ENCODE peak calls at places on chromosomes 5 and 9, in ten cellular contexts. R, E, B, P, W, Z, L, M, H and Q are unnamed samples.

GRCh38 chr5:36492998-36493655 is 113.3 kb upstream of the SLC1A3 start:
- DNase-seq in R (peak; percentile 38), E (no peak), B (no peak), P (no peak), W (no peak), Z (no peak), L (peak; percentile 39), M (no peak), H (no peak), Q (no peak)

GRCh38 chr9:311837-312236 is 97.2 kb downstream of the DOCK8 start:
- DNase-seq in R (no peak), E (no peak), B (no peak), P (no peak), W (no peak), Z (no peak), L (no peak), M (no peak), H (no peak), Q (no peak)

GRCh38 chr9:16039103-16039987 is 486.5 kb downstream of the CCDC171 start:
- DNase-seq in R (no peak), E (no peak), B (no peak), P (peak; percentile 77), W (no peak), Z (no peak), L (peak; percentile 55), M (peak; percentile 86), H (peak; percentile 36), Q (no peak)

GRCh38 chr9:26975728-26976707 is 19.8 kb downstream of the IFT74 start:
- DNase-seq in R (no peak), E (no peak), B (no peak), P (no peak), W (no peak), Z (peak; percentile 3), L (peak; percentile 34), M (peak; percentile 84), H (peak; percentile 30), Q (peak; percentile 19)

GRCh38 chr9:82436480-82436879 is 447.9 kb downstream of the SPATA31D1 start:
- DNase-seq in R (no peak), E (no peak), B (no peak), P (no peak), W (no peak), Z (no peak), L (peak; percentile 17), M (no peak), H (no peak), Q (no peak)

GRCh38 chr9:97384406-97385262 is 27.3 kb upstream of the TDRD7 start:
- DNase-seq in R (no peak), E (no peak), B (no peak), P (no peak), W (no peak), Z (no peak), L (no peak), M (no peak), H (no peak), Q (no peak)

GRCh38 chr5:78731884-78732283 is 83.3 kb upstream of the LHFPL2 start:
- DNase-seq in R (no peak), E (peak; percentile 61), B (no peak), P (no peak), W (no peak), Z (no peak), L (no peak), M (peak; percentile 28), H (no peak), Q (no peak)

GRCh38 chr5:153831976-153832375 is 206.7 kb downstream of the FAM114A2 start:
- DNase-seq in R (no peak), E (no peak), B (no peak), P (no peak), W (peak; percentile 20), Z (no peak), L (peak; percentile 21), M (peak; percentile 86), H (no peak), Q (peak; percentile 65)

GRCh38 chr9:115204827-115205506 is 87.0 kb upstream of the TNC start:
- DNase-seq in R (no peak), E (no peak), B (no peak), P (no peak), W (no peak), Z (no peak), L (peak; percentile 74), M (no peak), H (no peak), Q (no peak)

GRCh38 chr5:180683523-180683922 is 34.1 kb upstream of the FLT4 start:
- DNase-seq in R (no peak), E (no peak), B (no peak), P (no peak), W (no peak), Z (no peak), L (no peak), M (no peak), H (no peak), Q (no peak)

GRCh38 chr5:180684623-180685161 is 35.3 kb upstream of the FLT4 start:
- DNase-seq in R (no peak), E (no peak), B (no peak), P (no peak), W (no peak), Z (peak; percentile 30), L (no peak), M (no peak), H (no peak), Q (no peak)

GRCh38 chr5:180688326-180689070 is 39.1 kb upstream of the FLT4 start:
- DNase-seq in R (no peak), E (no peak), B (no peak), P (no peak), W (no peak), Z (no peak), L (no peak), M (no peak), H (no peak), Q (no peak)

GRCh38 chr5:180682560-180682959 is 33.2 kb upstream of the FLT4 start:
- DNase-seq in R (no peak), E (peak; percentile 39), B (no peak), P (no peak), W (no peak), Z (no peak), L (no peak), M (no peak), H (no peak), Q (no peak)
- H3K4me3 ChIP-seq in R (no peak overlapping the region), E (no peak overlapping the region), B (no peak overlapping the region), P (no peak overlapping the region), W (no peak overlapping the region), Z (no peak overlapping the region), L (no peak overlapping the region), M (no peak overlapping the region), H (no peak overlapping the region), Q (no peak overlapping the region)

DNA sequence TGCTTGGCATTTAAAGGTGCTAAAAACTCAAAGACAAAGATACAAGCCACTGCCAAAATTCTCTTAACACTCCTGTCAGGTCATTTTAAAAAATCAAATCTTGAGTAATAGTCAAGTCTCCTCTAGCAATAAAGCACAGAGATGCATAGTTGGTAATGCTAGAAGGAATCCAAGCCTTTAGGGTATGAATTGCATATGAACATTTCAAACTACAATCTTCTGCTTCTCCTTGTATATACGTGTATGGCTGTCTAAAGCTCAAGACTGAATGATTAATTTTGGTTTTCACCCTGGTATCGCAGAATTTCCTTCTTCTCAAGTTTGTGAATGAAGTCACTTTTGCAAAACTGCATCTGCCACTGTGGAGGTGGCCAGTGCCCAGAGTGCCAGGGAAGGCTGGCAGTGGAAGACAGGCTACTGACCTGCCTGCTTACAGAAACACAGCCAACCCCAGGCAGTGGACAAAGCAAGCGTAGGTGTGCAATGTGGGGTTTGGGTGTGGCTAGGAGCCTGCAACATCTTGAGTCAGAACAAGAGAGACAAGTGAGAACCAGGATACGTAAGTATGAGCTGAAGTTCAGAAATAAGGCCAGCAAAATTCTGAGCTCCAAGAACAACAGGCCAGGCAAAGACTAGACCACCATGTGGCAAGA is 22.8 kb downstream of the MYO10 start:
- DNase-seq in R (no peak), E (no peak), B (no peak), P (no peak), W (no peak), Z (no peak), L (no peak), M (no peak), H (no peak), Q (no peak)
- H3K4me3 ChIP-seq in R (no peak overlapping the region), E (no peak overlapping the region), B (no peak overlapping the region), P (no peak overlapping the region), W (peak overlapping the region; percentile 36), Z (no peak overlapping the region), L (no peak overlapping the region), M (no peak overlapping the region), H (no peak overlapping the region), Q (no peak overlapping the region)

DNA sequence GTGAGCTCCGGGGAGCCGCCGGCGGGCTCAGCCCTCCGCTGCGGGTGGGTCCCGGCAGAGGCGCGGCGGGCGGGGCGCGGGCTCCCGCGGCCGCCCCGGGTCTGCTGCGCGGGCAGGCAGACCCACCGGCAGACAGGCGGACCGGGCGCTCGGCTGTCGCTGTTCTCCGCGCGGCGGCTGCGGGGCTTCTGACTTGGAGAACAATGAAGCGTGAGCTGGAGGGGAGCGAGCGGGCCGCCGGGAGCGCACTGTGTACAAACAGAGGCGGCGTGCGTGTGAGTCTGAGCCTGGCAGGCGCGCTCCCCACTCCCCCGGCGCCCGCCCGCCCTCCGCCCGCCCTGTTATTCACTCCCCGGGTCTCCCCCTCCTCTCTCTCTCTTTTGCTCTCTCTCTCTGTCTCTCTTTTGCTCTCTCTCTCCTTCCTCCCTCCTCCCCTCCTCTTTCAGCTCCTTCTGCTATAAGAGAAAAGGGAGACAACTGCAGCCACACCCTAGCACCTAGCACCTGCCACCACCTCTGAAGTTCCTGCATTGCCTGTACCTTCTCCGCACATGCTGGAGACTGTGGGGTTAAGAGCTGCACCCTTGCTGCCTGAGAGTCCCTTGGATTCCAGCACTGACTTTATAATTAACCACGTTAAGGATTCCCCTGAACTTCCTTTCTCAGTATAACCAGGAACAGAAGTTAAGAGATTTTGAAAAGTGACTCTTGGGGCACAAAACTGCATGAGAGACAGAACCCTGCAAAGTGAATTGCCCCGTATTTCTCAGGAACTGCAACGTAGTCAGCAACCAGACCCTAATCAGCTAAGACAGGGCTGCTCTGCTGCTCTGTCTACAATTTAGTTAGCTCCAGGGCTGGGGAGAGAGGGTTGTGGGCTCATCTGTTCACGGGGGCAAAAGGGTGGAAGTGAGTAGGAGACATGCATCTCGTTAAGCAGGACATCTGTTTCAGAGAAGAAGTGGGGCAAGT is at the start of gene EDIL3:
- DNase-seq in R (peak; percentile 67), E (peak; percentile 82), B (peak; percentile 18), P (peak; percentile 37), W (no peak), Z (no peak), L (peak; percentile 44), M (peak; percentile 64), H (peak; percentile 59), Q (peak; percentile 71)
- H3K4me3 ChIP-seq in R (peak within 1 kb of the TSS; percentile 95), E (peak within 1 kb of the TSS; percentile 87), B (peak within 1 kb of the TSS; percentile 14), P (peak within 1 kb of the TSS; percentile 72), W (peak within 1 kb of the TSS; percentile 87), Z (no peak within 1 kb of the TSS), L (peak within 1 kb of the TSS; percentile 92), M (peak within 1 kb of the TSS; percentile 71), H (peak within 1 kb of the TSS; percentile 88), Q (peak within 1 kb of the TSS; percentile 81)

GRCh38 chr5:53017794-53018391 is 28.7 kb downstream of the ITGA2 start:
- DNase-seq in R (no peak), E (no peak), B (no peak), P (no peak), W (no peak), Z (no peak), L (no peak), M (no peak), H (no peak), Q (no peak)
- H3K4me3 ChIP-seq in R (no peak overlapping the region), E (no peak overlapping the region), B (no peak overlapping the region), P (no peak overlapping the region), W (no peak overlapping the region), Z (no peak overlapping the region), L (no peak overlapping the region), M (no peak overlapping the region), H (no peak overlapping the region), Q (no peak overlapping the region)